ENCODE peak calls at places on chromosomes 4 and X, in eight cellular contexts. L, M, J, S, G, O, T and D are unnamed samples.

GRCh38 chr4:64079316-64079715 is 329.9 kb downstream of the TECRL start:
- DNase-seq in S (no peak), M (no peak), T (no peak), L (no peak), J (no peak), G (no peak), O (no peak), D (no peak)

GRCh38 chr4:119647558-119647957 is 19.0 kb upstream of the PDE5A start:
- DNase-seq in T (no peak), O (no peak), M (no peak), J (no peak), G (no peak), S (no peak), L (no peak), D (no peak)

GRCh38 chrX:112851161-112851779 is 10.6 kb upstream of the AMOT start:
- DNase-seq in L (peak), O (no peak), M (no peak), J (no peak), S (no peak), G (no peak), T (no peak), D (no peak)

GRCh38 chr4:150261571-150261970 is 183.3 kb downstream of the DCLK2 start:
- DNase-seq in T (no peak), O (no peak), S (no peak), L (no peak), M (no peak), G (no peak), J (no peak), D (no peak)

GRCh38 chr4:184000457-184001395 is 95.6 kb downstream of the STOX2 start:
- DNase-seq in L (no peak), S (no peak), G (no peak), J (no peak), M (no peak), T (no peak), O (no peak), D (no peak)

GRCh38 chr4:183522821-183523220 is 18.0 kb downstream of the ING2 start:
- DNase-seq in G (no peak), O (no peak), T (no peak), S (no peak), J (no peak), L (no peak), M (no peak), D (no peak)

GRCh38 chrX:107107459-107107858 is 11.2 kb downstream of the RBM41 start:
- DNase-seq in M (no peak), O (no peak), S (no peak), G (no peak), T (no peak), J (no peak), L (no peak), D (no peak)

GRCh38 chrX:16839852-16840460 is 30.2 kb downstream of the RBBP7 start:
- DNase-seq in S (no peak), G (no peak), T (no peak), J (no peak), O (no peak), M (no peak), L (no peak), D (no peak)

GRCh38 chrX:71253253-71254091 is 468 bp downstream of the ZMYM3 start:
- DNase-seq in T (no peak), L (peak), O (no peak), S (no peak), M (no peak), J (no peak), G (peak), D (peak)

GRCh38 chr4:145937021-145937861 is 1.4 kb downstream of the ZNF827 start:
- DNase-seq in G (no peak), M (peak), S (peak), J (no peak), L (peak), O (peak), T (peak), D (no peak)

GRCh38 chr4:32488690-32489089 is 1768.5 kb downstream of the PCDH7 start:
- DNase-seq in L (no peak), S (no peak), O (no peak), J (no peak), M (no peak), T (no peak), G (no peak), D (no peak)

GRCh38 chr4:16225681-16225995 is 633 bp downstream of the TAPT1 start:
- DNase-seq in S (no peak), G (no peak), J (no peak), M (no peak), O (no peak), L (no peak), T (no peak), D (no peak)

GRCh38 chr4:53788011-53788410 is 196.7 kb upstream of the LNX1 start:
- DNase-seq in T (no peak), S (no peak), M (no peak), G (no peak), O (no peak), J (no peak), L (no peak), D (no peak)

GRCh38 chr4:169650227-169650936 is 30.0 kb downstream of the CLCN3 start:
- DNase-seq in J (no peak), T (no peak), G (no peak), S (no peak), M (no peak), L (no peak), O (no peak), D (no peak)

GRCh38 chr4:169649545-169650226 is 29.3 kb downstream of the CLCN3 start:
- DNase-seq in J (no peak), G (no peak), S (no peak), O (no peak), M (no peak), L (no peak), T (no peak), D (no peak)

GRCh38 chr4:169644802-169645201 is 24.4 kb downstream of the CLCN3 start:
- DNase-seq in S (no peak), M (no peak), L (no peak), J (no peak), G (no peak), O (no peak), T (no peak), D (no peak)

GRCh38 chr4:169640261-169640880 is 20.0 kb downstream of the CLCN3 start:
- DNase-seq in G (no peak), M (no peak), S (no peak), O (no peak), T (no peak), L (no peak), J (no peak), D (no peak)

GRCh38 chr4:169645627-169646026 is 25.2 kb downstream of the CLCN3 start:
- DNase-seq in G (no peak), S (no peak), J (no peak), O (no peak), L (no peak), T (no peak), M (no peak), D (no peak)
- TF ChIP-seq POLR2A in G (no peak), S (no peak), J (no peak), O (no peak), L (no peak), T (no peak), M (no peak), D (no peak)

DNA sequence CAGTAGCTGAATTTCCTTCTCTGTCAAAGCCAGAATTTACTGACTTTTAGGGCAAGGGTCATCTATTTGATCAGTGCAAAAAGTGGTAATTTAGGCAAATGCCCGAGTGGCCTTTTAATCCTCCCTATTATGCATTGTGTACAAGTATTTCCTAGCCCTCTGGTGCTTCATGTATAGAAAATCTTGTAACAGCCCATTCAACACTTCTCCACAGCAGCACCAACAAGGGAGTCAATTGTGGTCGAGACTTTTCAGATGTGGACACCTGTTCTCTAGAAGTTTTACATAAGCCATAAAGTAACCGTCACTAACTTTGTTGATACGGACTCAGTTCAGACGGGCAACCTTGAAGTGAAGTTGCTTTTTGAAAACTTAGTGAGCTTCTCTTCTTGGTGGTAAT is 50.9 kb upstream of the FHDC1 start:
- DNase-seq in G (no peak), L (no peak), M (no peak), J (no peak), T (no peak), O (no peak), S (no peak), D (no peak)
- TF ChIP-seq POLR2A in G (no peak), L (no peak), M (no peak), J (no peak), T (no peak), O (no peak), S (no peak), D (no peak)

GRCh38 chrX:100819837-100820666 is at the start of gene CSTF2:
- DNase-seq in S (peak), M (peak), O (peak), J (peak), T (peak), L (peak), G (peak), D (peak)
- TF ChIP-seq POLR2A in S (no peak), M (no peak), O (no peak), J (peak), T (no peak), L (peak), G (peak), D (peak)

GRCh38 chrX:135520022-135520552 is 373 bp upstream of the INTS6L start:
- DNase-seq in J (no peak), T (no peak), S (no peak), O (no peak), L (no peak), G (no peak), M (no peak), D (no peak)

GRCh38 chrX:135522132-135522530 is 1.7 kb downstream of the INTS6L start:
- DNase-seq in G (no peak), O (no peak), L (no peak), M (no peak), T (no peak), J (no peak), S (no peak), D (no peak)

GRCh38 chrX:135522878-135523693 is 2.6 kb downstream of the INTS6L start:
- DNase-seq in T (no peak), M (no peak), G (no peak), L (no peak), S (no peak), J (no peak), O (no peak), D (no peak)

GRCh38 chrX:135520553-135521404 is at the start of gene INTS6L:
- DNase-seq in J (peak), O (peak), G (no peak), T (peak), L (peak), S (peak), M (peak), D (peak)

DNA sequence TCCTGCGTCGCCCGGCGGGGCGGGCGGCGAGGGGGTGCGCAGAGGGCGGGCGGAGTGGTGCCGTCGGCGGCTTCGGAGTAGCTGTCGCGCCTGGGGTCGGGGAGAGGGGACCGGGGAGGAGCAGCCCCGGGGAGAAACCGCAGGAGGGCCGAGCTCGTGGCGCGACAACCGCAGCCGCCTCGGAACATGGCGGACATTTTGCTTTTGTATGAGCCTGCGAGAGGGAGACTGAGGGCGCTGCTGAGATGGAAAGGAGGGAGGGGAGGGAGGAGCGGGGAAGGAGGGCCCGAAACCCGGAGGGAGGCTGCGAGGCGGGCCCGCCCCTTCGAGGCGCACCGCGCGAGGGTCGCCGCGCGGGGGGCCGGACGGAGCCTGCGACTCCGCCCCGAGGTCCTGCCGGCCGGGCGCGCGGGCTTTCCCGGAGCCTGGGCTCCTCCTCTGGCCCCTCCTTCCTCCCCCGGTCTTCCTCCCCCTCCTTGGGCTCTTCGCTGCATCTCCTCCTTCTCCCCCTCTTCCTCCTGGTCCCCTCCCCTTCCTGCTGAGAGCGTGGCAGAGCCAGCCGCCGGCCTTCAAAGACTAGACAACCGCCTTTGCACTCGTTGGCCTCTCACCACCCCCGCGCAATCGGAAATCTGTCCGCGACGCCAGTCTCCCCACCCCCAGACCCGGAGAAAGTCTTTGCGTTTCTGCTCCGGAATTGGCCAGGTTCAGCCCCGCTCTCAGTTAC is 1.1 kb downstream of the INTS6L start:
- DNase-seq in M (peak), S (peak), J (peak), T (peak), G (peak), O (peak), L (peak), D (peak)
- TF ChIP-seq POLR2A in M (peak), S (peak), J (no peak), T (peak), G (peak), O (no peak), L (peak), D (peak)

GRCh38 chrX:47560831-47561652 is at the start of gene ARAF:
- DNase-seq in J (peak), O (peak), G (peak), L (peak), S (peak), T (peak), M (peak), D (peak)
- TF ChIP-seq POLR2A in J (peak), O (no peak), G (peak), L (peak), S (no peak), T (no peak), M (peak), D (no peak)

DNA sequence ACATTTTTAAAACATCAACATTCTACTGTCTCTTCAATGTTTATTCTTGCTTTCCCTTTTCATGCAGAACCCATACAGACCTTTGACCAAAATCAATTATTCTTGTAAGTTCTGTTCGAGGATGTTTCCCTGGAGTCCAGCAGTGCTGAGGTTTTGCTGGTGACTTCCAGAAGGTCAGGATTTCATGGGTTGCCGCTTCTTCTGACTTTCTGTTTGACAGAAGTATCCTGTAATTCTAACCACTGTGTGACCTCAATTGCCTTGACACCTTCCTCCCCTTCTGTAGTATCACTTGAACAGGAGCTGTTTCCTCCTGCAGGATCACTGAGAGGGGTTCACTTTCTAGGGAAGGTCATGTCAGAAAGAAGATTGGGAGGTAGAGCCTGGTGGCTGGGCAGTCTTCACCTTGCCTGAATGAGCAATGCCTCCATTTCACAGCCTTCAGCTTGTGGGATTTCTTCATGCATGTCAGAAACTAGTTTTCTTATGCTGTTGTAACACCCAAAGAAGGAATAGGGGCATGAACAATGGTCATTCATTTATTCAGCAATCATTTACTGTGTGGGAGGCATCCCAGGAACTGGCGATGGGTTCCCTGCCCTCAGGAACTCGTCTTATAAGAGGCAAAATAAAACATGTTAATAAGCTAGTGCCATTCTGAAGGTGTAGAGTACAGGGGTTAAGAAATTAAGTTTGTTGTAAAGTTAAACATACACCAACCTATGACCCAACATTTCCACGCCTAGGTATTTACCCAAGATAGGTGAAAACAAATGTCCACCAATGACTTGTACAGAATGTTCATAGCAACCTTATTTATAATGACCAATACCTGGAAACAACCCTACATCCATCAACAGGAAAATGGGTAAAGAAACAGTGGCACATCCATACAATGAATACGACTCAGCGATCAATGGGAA is 205.9 kb downstream of the SOWAHB start:
- DNase-seq in S (no peak), G (no peak), J (no peak), T (no peak), L (no peak), M (no peak), O (no peak), D (no peak)
- TF ChIP-seq POLR2A in S (no peak), G (no peak), J (no peak), T (no peak), L (no peak), M (no peak), O (no peak), D (no peak)

DNA sequence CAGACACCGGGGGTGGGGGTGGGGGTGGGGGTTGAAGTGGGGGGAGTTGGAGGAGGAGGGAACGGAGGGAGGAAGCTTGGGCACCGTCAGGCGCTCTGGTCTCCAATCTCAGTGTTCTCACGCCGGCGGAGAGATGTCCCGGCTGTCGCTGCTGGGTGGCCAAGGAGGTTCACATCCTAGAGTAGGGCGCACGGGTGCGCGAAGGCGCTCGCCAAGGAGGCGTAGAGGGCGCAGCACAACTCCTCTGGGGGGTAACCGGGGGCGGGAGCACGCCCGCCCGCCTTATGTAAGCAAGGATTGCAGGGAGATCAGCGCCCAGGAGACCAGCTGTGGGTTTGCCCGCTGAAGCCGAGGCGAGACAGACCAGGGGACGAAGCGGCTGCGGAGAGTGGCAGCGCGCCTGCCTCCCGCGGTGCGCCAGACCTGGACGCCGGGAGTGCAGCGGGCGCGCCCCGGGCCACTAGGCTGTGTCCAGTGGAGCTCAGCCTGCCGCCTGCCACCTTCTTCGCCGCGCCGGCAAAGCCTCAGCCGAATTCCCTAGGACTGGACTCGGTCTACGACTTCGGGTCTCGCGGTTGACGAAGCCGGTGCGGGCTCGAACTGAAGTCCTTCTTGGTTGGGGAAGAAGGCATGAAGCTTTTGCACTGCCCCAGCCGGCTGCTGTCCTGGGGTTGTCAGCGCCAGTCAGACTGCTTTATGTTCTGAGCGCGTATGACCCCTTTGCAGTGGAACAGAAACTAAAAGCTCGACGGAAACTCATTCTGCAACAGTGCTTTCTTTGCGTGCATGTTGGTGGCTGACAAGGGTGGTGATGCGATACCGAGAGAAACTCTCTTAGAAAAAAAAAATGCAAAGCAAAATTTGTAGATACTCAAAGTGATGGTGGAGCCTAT is 719 bp upstream of the UNC5C start:
- DNase-seq in S (peak), L (no peak), M (peak), G (no peak), J (no peak), O (peak), T (no peak), D (peak)
- TF ChIP-seq POLR2A in S (no peak), L (no peak), M (no peak), G (no peak), J (no peak), O (no peak), T (no peak), D (peak)

GRCh38 chrX:69161786-69162349 is 3.4 kb downstream of the PJA1 start:
- DNase-seq in L (no peak), T (no peak), M (no peak), G (no peak), O (no peak), S (no peak), J (no peak), D (no peak)

GRCh38 chrX:69162466-69162865 is 2.8 kb downstream of the PJA1 start:
- DNase-seq in M (no peak), G (no peak), L (no peak), T (no peak), S (no peak), O (no peak), J (no peak), D (no peak)

GRCh38 chrX:69163936-69164741 is 1.1 kb downstream of the PJA1 start:
- DNase-seq in T (no peak), M (no peak), O (no peak), G (no peak), L (peak), S (no peak), J (no peak), D (no peak)

GRCh38 chrX:69161371-69161770 is 3.9 kb downstream of the PJA1 start:
- DNase-seq in M (no peak), S (no peak), L (no peak), T (no peak), J (no peak), O (no peak), G (no peak), D (no peak)

DNA sequence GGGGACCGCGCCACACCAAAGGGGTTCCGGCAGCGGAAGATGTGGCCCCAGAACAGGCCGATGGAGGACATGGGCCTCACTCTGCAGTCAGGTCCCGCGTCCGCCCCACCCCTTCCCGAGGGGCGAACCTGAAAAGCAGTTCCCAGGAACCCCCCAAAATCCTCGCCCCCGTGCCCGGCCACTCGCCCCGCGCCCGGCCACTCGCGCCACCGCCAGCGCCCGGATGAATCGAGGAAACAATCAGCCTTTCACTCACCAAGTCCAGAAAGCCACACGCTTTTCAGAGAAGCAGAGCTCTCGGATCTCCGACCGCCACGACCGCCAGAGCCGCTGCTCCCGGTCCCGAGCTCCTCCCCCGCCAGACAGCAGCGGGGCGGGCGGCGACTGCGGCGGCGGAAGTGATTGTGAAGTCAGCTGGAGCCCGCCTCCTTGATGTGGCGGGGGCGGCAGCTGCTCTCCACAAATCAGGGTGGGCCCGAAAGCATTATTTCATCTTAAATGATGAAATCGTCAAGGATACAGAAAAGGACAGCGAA is at the start of gene PJA1:
- DNase-seq in O (peak), S (peak), M (peak), J (no peak), L (peak), T (peak), G (peak), D (peak)
- TF ChIP-seq POLR2A in O (peak), S (peak), M (peak), J (no peak), L (no peak), T (peak), G (peak), D (peak)